ENCODE peak calls at places on chromosomes 3 and 15, in seven cellular contexts. One of them, this sample, is unnamed.
A peak's percentile ranks its signal among the peaks of the same experiment; 100 is the strongest.

GRCh38 chr3:56839784-56840724 is 38.3 kb upstream of the ARHGEF3 start:
- DNase-seq in H1: no peak
- DNase-seq in A549: peak; percentile 81
- DNase-seq in HepG2: peak; percentile 59
- DNase-seq in WTC11: no peak
- DNase-seq in HCT116: no peak
- DNase-seq in K562: no peak
- DNase-seq in this sample: no peak

GRCh38 chr3:125110016-125110875 is 54.4 kb upstream of the HEG1 start:
- DNase-seq in H1: no peak
- DNase-seq in A549: peak; percentile 30
- DNase-seq in HepG2: no peak
- DNase-seq in WTC11: no peak
- DNase-seq in HCT116: peak; percentile 32
- DNase-seq in K562: no peak
- DNase-seq in this sample: peak; percentile 65

GRCh38 chr15:49282366-49282765 is 112.3 kb downstream of the GALK2 start:
- DNase-seq in H1: no peak
- DNase-seq in A549: no peak
- DNase-seq in HepG2: no peak
- DNase-seq in WTC11: no peak
- DNase-seq in HCT116: no peak
- DNase-seq in K562: no peak
- DNase-seq in this sample: no peak

GRCh38 chr3:65149877-65150276 is 462.1 kb upstream of the ADAMTS9 start:
- DNase-seq in H1: no peak
- DNase-seq in A549: no peak
- DNase-seq in HepG2: no peak
- DNase-seq in WTC11: no peak
- DNase-seq in HCT116: no peak
- DNase-seq in K562: no peak
- DNase-seq in this sample: no peak

GRCh38 chr3:18153571-18154173 is 271.5 kb downstream of the SATB1 start:
- DNase-seq in H1: no peak
- DNase-seq in A549: peak; percentile 86
- DNase-seq in HepG2: no peak
- DNase-seq in WTC11: no peak
- DNase-seq in HCT116: peak; percentile 48
- DNase-seq in K562: no peak
- DNase-seq in this sample: peak; percentile 58

GRCh38 chr3:54262943-54263342 is 140.6 kb downstream of the CACNA2D3 start:
- DNase-seq in H1: no peak
- DNase-seq in A549: no peak
- DNase-seq in HepG2: no peak
- DNase-seq in WTC11: no peak
- DNase-seq in HCT116: no peak
- DNase-seq in K562: no peak
- DNase-seq in this sample: no peak

GRCh38 chr3:188581365-188581764 is 427.4 kb downstream of the LPP start:
- DNase-seq in H1: no peak
- DNase-seq in A549: no peak
- DNase-seq in HepG2: peak; percentile 52
- DNase-seq in WTC11: no peak
- DNase-seq in HCT116: no peak
- DNase-seq in K562: no peak
- DNase-seq in this sample: no peak

GRCh38 chr15:73982251-73982962 is 9.7 kb downstream of the STOML1 start:
- DNase-seq in H1: no peak
- DNase-seq in A549: no peak
- DNase-seq in HepG2: no peak
- DNase-seq in WTC11: no peak
- DNase-seq in HCT116: no peak
- DNase-seq in K562: no peak
- DNase-seq in this sample: no peak

GRCh38 chr15:40441736-40442531 is 1.2 kb downstream of the BAHD1 start:
- DNase-seq in H1: no peak
- DNase-seq in A549: no peak
- DNase-seq in HepG2: no peak
- DNase-seq in WTC11: peak; percentile 38
- DNase-seq in HCT116: no peak
- DNase-seq in K562: peak; percentile 44
- DNase-seq in this sample: peak; percentile 62

GRCh38 chr3:15750879-15751278 is 46.9 kb downstream of the ANKRD28 start:
- DNase-seq in H1: no peak
- DNase-seq in A549: no peak
- DNase-seq in HepG2: no peak
- DNase-seq in WTC11: no peak
- DNase-seq in HCT116: no peak
- DNase-seq in K562: no peak
- DNase-seq in this sample: no peak

GRCh38 chr15:28904023-28904422 is 18.2 kb downstream of the APBA2 start:
- DNase-seq in H1: no peak
- DNase-seq in A549: no peak
- DNase-seq in HepG2: no peak
- DNase-seq in WTC11: no peak
- DNase-seq in HCT116: no peak
- DNase-seq in K562: no peak
- DNase-seq in this sample: no peak

GRCh38 chr3:43696881-43697280 is 6.1 kb downstream of the ABHD5 start:
- DNase-seq in H1: no peak
- DNase-seq in A549: no peak
- DNase-seq in HepG2: no peak
- DNase-seq in WTC11: no peak
- DNase-seq in HCT116: no peak
- DNase-seq in K562: no peak
- DNase-seq in this sample: no peak

GRCh38 chr3:66693461-66693912 is 192.7 kb upstream of the LRIG1 start:
- DNase-seq in H1: no peak
- DNase-seq in A549: no peak
- DNase-seq in HepG2: no peak
- DNase-seq in WTC11: no peak
- DNase-seq in HCT116: no peak
- DNase-seq in K562: no peak
- DNase-seq in this sample: no peak

GRCh38 chr3:196039359-196039758 is 42.5 kb downstream of the TFRC start:
- DNase-seq in H1: no peak
- DNase-seq in A549: no peak
- DNase-seq in HepG2: no peak
- DNase-seq in WTC11: no peak
- DNase-seq in HCT116: no peak
- DNase-seq in K562: no peak
- DNase-seq in this sample: no peak

GRCh38 chr3:24588568-24588967 is 93.9 kb upstream of the THRB start:
- DNase-seq in H1: no peak
- DNase-seq in A549: no peak
- DNase-seq in HepG2: no peak
- DNase-seq in WTC11: no peak
- DNase-seq in HCT116: no peak
- DNase-seq in K562: no peak
- DNase-seq in this sample: no peak

GRCh38 chr3:14414841-14415464 is 12.5 kb downstream of the SLC6A6 start:
- DNase-seq in H1: no peak
- DNase-seq in A549: no peak
- DNase-seq in HepG2: no peak
- DNase-seq in WTC11: no peak
- DNase-seq in HCT116: no peak
- DNase-seq in K562: no peak
- DNase-seq in this sample: no peak

GRCh38 chr15:73388256-73388781 is 19.6 kb upstream of the HCN4 start:
- DNase-seq in H1: no peak
- DNase-seq in A549: peak; percentile 75
- DNase-seq in HepG2: peak; percentile 26
- DNase-seq in WTC11: peak; percentile 26
- DNase-seq in HCT116: peak; percentile 72
- DNase-seq in K562: no peak
- DNase-seq in this sample: no peak

DNA sequence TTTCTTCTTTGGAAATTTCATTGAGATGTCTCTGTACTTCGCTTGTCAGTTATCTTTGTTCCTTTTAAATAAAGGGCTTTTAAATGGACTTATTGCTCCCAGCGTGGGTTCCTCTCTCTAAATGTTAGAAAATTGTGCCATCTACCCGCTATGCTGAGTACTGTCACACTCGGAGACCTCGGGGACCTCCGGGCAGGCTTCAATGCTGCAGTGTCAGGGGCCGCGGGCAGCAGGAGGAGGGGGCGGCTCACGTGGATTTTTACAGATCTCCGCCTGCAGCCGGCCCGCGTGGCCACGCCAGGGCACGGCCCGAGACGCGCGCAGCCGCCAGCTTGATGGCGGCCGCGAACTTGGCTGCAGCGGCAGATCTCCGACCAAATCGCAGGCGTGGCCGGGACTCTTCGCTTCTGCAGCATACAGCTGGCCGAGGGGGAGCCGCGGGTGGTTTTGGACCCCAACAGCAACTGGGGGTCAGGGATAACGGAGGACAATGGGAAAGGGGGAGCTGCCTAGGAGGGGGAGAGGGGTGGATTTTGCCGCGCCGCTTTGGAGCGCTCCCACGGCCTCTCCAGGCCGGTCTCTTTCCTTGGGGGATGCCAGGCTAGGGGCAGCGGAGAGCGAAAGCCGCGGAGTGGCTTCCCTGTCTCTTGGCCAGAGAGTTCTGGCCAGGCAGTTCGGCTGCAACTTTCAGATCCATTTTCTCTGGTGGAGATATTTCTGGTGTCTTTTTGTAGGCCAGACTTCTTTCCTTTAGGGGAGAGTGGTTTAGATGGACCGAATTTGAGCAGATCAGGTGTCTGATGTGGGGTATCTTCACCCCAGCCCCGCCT is 15.3 kb downstream of the NR2F2 start:
- DNase-seq in H1: no peak
- DNase-seq in A549: peak; percentile 80
- DNase-seq in HepG2: peak; percentile 47
- DNase-seq in WTC11: peak; percentile 49
- DNase-seq in HCT116: no peak
- DNase-seq in K562: no peak
- DNase-seq in this sample: peak; percentile 53
- TF ChIP-seq MAX in H1: peak; percentile 31
- TF ChIP-seq MAX in A549: peak; percentile 47
- TF ChIP-seq MAX in HepG2: no peak
- TF ChIP-seq MAX in WTC11: no peak
- TF ChIP-seq MAX in HCT116: no peak
- TF ChIP-seq MAX in K562: no peak
- TF ChIP-seq MAX in this sample: no peak

DNA sequence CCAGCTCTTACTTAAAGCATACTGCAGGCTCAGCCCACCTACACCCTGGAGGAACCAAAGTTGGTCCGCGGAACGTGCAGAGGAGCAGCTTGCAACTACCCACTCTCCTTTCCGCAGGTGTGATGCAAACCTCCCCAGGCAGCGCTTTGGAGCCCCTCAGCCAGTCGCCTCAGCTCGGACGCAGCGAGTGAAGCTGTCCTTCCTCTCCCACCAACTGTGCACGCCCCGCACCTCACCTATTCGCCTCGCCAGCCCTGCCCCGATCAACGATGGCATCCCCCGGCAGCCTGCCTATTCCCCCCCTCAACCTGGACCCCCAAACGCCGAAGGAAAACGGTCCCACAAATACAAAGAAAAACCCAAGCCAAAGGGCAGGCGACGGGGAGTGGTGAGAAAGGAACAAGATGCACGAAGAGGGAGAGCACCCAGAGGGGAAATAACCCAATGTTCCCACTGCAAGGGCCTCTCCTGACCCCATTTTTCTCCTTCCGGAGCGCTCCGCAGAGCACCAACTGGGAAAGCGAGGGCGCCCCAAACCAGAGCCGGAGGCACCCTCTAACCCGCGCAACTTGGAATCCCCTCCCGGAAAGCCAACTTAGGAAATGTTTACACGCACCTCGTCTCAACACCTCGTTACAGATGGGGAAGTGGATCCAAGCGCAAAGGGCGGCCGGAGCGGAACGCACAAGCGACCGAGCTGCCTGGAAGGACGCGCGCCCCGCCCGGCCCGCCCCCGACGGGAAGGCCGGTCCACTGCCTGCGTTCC is 660 bp downstream of the GLB1 start:
- DNase-seq in H1: no peak
- DNase-seq in A549: peak; percentile 45
- DNase-seq in HepG2: peak; percentile 17
- DNase-seq in WTC11: peak; percentile 54
- DNase-seq in HCT116: no peak
- DNase-seq in K562: peak; percentile 53
- DNase-seq in this sample: peak; percentile 79
- TF ChIP-seq MAX in H1: no peak
- TF ChIP-seq MAX in A549: no peak
- TF ChIP-seq MAX in HepG2: no peak
- TF ChIP-seq MAX in WTC11: no peak
- TF ChIP-seq MAX in HCT116: no peak
- TF ChIP-seq MAX in K562: no peak
- TF ChIP-seq MAX in this sample: no peak

GRCh38 chr3:186477876-186478275 is 66.3 kb downstream of the CRYGS start:
- DNase-seq in H1: no peak
- DNase-seq in A549: no peak
- DNase-seq in HepG2: no peak
- DNase-seq in WTC11: no peak
- DNase-seq in HCT116: no peak
- DNase-seq in K562: no peak
- DNase-seq in this sample: no peak

GRCh38 chr3:186477033-186477432 is 67.1 kb downstream of the CRYGS start:
- DNase-seq in H1: no peak
- DNase-seq in A549: no peak
- DNase-seq in HepG2: no peak
- DNase-seq in WTC11: no peak
- DNase-seq in HCT116: no peak
- DNase-seq in K562: no peak
- DNase-seq in this sample: no peak

GRCh38 chr3:186476541-186476940 is 67.6 kb downstream of the CRYGS start:
- DNase-seq in H1: no peak
- DNase-seq in A549: no peak
- DNase-seq in HepG2: no peak
- DNase-seq in WTC11: no peak
- DNase-seq in HCT116: no peak
- DNase-seq in K562: no peak
- DNase-seq in this sample: no peak

GRCh38 chr3:186473166-186473565 is 71.0 kb downstream of the CRYGS start:
- DNase-seq in H1: no peak
- DNase-seq in A549: no peak
- DNase-seq in HepG2: no peak
- DNase-seq in WTC11: no peak
- DNase-seq in HCT116: no peak
- DNase-seq in K562: no peak
- DNase-seq in this sample: no peak

DNA sequence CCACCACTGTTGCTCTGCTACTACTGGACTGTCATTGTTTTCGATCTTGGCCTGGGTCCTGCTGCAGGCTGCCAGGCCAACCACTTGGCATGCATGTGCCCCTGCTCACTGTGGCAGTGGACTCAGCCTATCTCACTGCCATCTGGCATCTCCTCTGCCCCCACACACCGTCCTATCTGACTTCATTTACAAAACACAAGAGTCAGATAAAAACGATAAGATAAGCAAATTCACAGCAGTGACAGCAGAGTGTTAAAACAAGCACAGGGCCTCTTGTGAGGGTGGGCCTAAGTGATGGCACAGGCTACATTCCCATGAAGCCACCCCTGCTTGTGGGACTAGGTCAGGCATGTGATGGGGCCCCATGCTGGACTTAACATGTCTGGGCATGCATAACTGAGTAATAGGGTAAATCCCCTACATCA is 68.1 kb downstream of the CRYGS start:
- DNase-seq in H1: no peak
- DNase-seq in A549: no peak
- DNase-seq in HepG2: no peak
- DNase-seq in WTC11: no peak
- DNase-seq in HCT116: no peak
- DNase-seq in K562: no peak
- DNase-seq in this sample: no peak
- TF ChIP-seq MAX in H1: no peak
- TF ChIP-seq MAX in A549: no peak
- TF ChIP-seq MAX in HepG2: no peak
- TF ChIP-seq MAX in WTC11: no peak
- TF ChIP-seq MAX in HCT116: no peak
- TF ChIP-seq MAX in K562: no peak
- TF ChIP-seq MAX in this sample: no peak

GRCh38 chr3:9183811-9184463 is 65.5 kb downstream of the SRGAP3 start:
- DNase-seq in H1: peak; percentile 29
- DNase-seq in A549: no peak
- DNase-seq in HepG2: no peak
- DNase-seq in WTC11: peak; percentile 63
- DNase-seq in HCT116: no peak
- DNase-seq in K562: no peak
- DNase-seq in this sample: no peak
- TF ChIP-seq MAX in H1: no peak
- TF ChIP-seq MAX in A549: no peak
- TF ChIP-seq MAX in HepG2: no peak
- TF ChIP-seq MAX in WTC11: no peak
- TF ChIP-seq MAX in HCT116: no peak
- TF ChIP-seq MAX in K562: no peak
- TF ChIP-seq MAX in this sample: no peak

This sample was measured in NB4.